ENCODE peak calls at places on chromosomes 2 and 18, in six cellular contexts. B is GM23338, P is heart left ventricle, N is thoracic aorta, T is GM23248, H is breast epithelium. C is an unnamed sample. For H3K4me1 and H3K36me3, the result is how much of the 10 kb centered on the place peaks cover.

GRCh38 chr2:134671498-134671897 is 47.3 kb downstream of the TMEM163 start:
- DNase-seq in B (peak), P (no peak), N (no peak), T (no peak), H (no peak), C (no peak)

GRCh38 chr2:239230318-239231052 is 170.3 kb downstream of the HDAC4 start:
- DNase-seq in B (no peak), P (no peak), N (no peak), T (no peak), H (peak), C (peak)

GRCh38 chr2:2892378-2892777 is 485.2 kb downstream of the EIPR1 start:
- DNase-seq in B (no peak), P (no peak), N (no peak), T (no peak), H (no peak), C (no peak)

GRCh38 chr2:207692206-207693065 is 19.0 kb upstream of the CCNYL1 start:
- DNase-seq in B (peak), P (no peak), N (no peak), T (peak), H (no peak), C (peak)

GRCh38 chr18:568731-569130 is 11.4 kb upstream of the CETN1 start:
- DNase-seq in B (no peak), P (no peak), N (no peak), T (no peak), H (peak), C (no peak)

GRCh38 chr2:235366847-235367246 is 127.0 kb upstream of the AGAP1 start:
- DNase-seq in B (no peak), P (no peak), N (no peak), T (no peak), H (no peak), C (no peak)

GRCh38 chr2:180559766-180560165 is 420.6 kb upstream of the UBE2E3 start:
- DNase-seq in B (no peak), P (no peak), N (no peak), T (no peak), H (no peak), C (no peak)

GRCh38 chr2:9285921-9286320 is 79.3 kb downstream of the ASAP2 start:
- DNase-seq in B (no peak), P (no peak), N (no peak), T (no peak), H (no peak), C (no peak)

GRCh38 chr2:2572393-2573204 is 241.5 kb upstream of the MYT1L start:
- DNase-seq in B (no peak), P (no peak), N (no peak), T (no peak), H (no peak), C (no peak)

GRCh38 chr2:49465157-49465831 is 311.0 kb upstream of the FSHR start:
- DNase-seq in B (no peak), P (no peak), N (no peak), T (no peak), H (no peak), C (no peak)

GRCh38 chr2:122180972-122181371 is 425.5 kb downstream of the TSN start:
- DNase-seq in B (no peak), P (no peak), N (no peak), T (peak), H (no peak), C (no peak)

GRCh38 chr2:73896362-73897239 is 3.8 kb downstream of the ACTG2 start:
- DNase-seq in B (peak), P (no peak), N (no peak), T (peak), H (peak), C (peak)

GRCh38 chr2:11726384-11726783 is 20.0 kb upstream of the LPIN1 start:
- DNase-seq in B (no peak), P (no peak), N (no peak), T (no peak), H (peak), C (no peak)

GRCh38 chr2:100902833-100903405 is 83.0 kb downstream of the NPAS2 start:
- DNase-seq in B (no peak), P (no peak), N (no peak), T (peak), H (no peak), C (no peak)

GRCh38 chr2:240423788-240424191 is 11.7 kb upstream of the GPC1 start:
- DNase-seq in B (no peak), P (peak), N (no peak), T (no peak), H (no peak), C (no peak)

GRCh38 chr18:75249672-75250470 is 39.3 kb downstream of the TSHZ1 start:
- DNase-seq in B (no peak), P (no peak), N (no peak), T (no peak), H (no peak), C (no peak)

GRCh38 chr18:12828116-12829051 is 55.7 kb downstream of the PTPN2 start:
- DNase-seq in B (no peak), P (no peak), N (no peak), T (no peak), H (no peak), C (no peak)

GRCh38 chr2:147045113-147045512 is 799.7 kb upstream of the ACVR2A start:
- DNase-seq in B (peak), P (no peak), N (no peak), T (peak), H (no peak), C (no peak)

GRCh38 chr2:55090702-55091101 is 40.5 kb upstream of the RTN4 start:
- DNase-seq in B (no peak), P (no peak), N (no peak), T (peak), H (no peak), C (no peak)

GRCh38 chr2:55779459-55780421 is 86.1 kb upstream of the PNPT1 start:
- DNase-seq in B (no peak), P (no peak), N (no peak), T (peak), H (peak), C (no peak)

GRCh38 chr18:3055201-3055600 is 42.3 kb upstream of the LPIN2 start:
- DNase-seq in B (no peak), P (no peak), N (no peak), T (no peak), H (no peak), C (no peak)

GRCh38 chr2:13193075-13193474 is 476.3 kb downstream of the TRIB2 start:
- DNase-seq in B (peak), P (no peak), N (no peak), T (no peak), H (no peak), C (no peak)

GRCh38 chr2:109046925-109047508 is 58.0 kb upstream of the EDAR start:
- DNase-seq in B (no peak), P (no peak), N (no peak), T (no peak), H (no peak), C (no peak)

GRCh38 chr2:100004959-100005387 is 137.4 kb downstream of the AFF3 start:
- DNase-seq in B (no peak), P (no peak), N (no peak), T (no peak), H (no peak), C (no peak)

GRCh38 chr2:135916232-135916631 is 40.0 kb upstream of the MCM6 start:
- DNase-seq in B (peak), P (no peak), N (no peak), T (peak), H (no peak), C (peak)

GRCh38 chr2:18987592-18988073 is 370.8 kb downstream of the OSR1 start:
- DNase-seq in B (no peak), P (peak), N (peak), T (peak), H (peak), C (no peak)

GRCh38 chr2:149290662-149291061 is 39.7 kb upstream of the LYPD6 start:
- DNase-seq in B (peak), P (no peak), N (no peak), T (no peak), H (no peak), C (no peak)

GRCh38 chr2:141259683-141260082 is 871.1 kb downstream of the LRP1B start:
- DNase-seq in B (no peak), P (no peak), N (no peak), T (no peak), H (no peak), C (no peak)

GRCh38 chr18:52228158-52228557 is 111.8 kb upstream of the DCC start:
- DNase-seq in B (peak), P (no peak), N (no peak), T (no peak), H (no peak), C (no peak)

GRCh38 chr2:174745142-174745541 is 19.1 kb downstream of the CHRNA1 start:
- DNase-seq in B (no peak), P (no peak), N (no peak), T (no peak), H (no peak), C (no peak)

GRCh38 chr18:78240867-78241266 is 738.8 kb upstream of the SALL3 start:
- DNase-seq in B (no peak), P (no peak), N (no peak), T (no peak), H (no peak), C (no peak)

GRCh38 chr2:210288376-210288775 is 26.6 kb downstream of the MYL1 start:
- DNase-seq in B (no peak), P (no peak), N (no peak), T (no peak), H (no peak), C (no peak)

GRCh38 chr18:22346342-22346967 is 71.3 kb downstream of the CTAGE1 start:
- DNase-seq in B (no peak), P (no peak), N (peak), T (peak), H (no peak), C (peak)
- H3K27ac ChIP-seq in B (no peak), P (peak), N (peak), T (peak), H (peak), C (peak)

GRCh38 chr18:58119819-58120218 is 75.8 kb downstream of the NEDD4L start:
- DNase-seq in B (no peak), P (no peak), N (no peak), T (no peak), H (no peak), C (no peak)

GRCh38 chr18:58118510-58118909 is 74.5 kb downstream of the NEDD4L start:
- DNase-seq in B (no peak), P (no peak), N (no peak), T (no peak), H (no peak), C (no peak)

GRCh38 chr18:58114766-58115165 is 70.7 kb downstream of the NEDD4L start:
- DNase-seq in B (no peak), P (no peak), N (no peak), T (no peak), H (no peak), C (no peak)

GRCh38 chr18:58117685-58118403 is 73.8 kb downstream of the NEDD4L start:
- DNase-seq in B (no peak), P (no peak), N (no peak), T (peak), H (no peak), C (no peak)

DNA sequence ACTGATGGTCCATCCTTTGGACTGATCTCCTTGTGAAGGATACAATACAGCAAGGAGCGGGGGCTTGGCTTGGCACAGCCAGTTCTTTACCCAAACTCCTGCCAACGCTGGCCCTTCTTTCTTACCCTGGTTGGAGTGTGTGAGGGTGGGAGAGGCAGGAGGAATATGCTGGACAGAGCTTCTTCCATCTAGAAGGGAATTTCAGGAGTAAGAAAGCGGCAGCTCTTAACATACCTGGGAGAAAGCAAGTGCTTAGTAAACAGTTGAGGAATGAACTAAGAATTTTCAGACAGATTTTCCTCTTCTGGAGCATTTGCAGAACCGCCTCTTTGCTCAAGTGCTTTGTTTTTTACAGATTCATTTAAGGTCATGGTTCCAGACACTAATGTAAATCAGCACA is 72.8 kb downstream of the NEDD4L start:
- DNase-seq in B (no peak), P (no peak), N (no peak), T (no peak), H (no peak), C (no peak)
- H3K4me1 ChIP-seq in B (under half), P (under half), N (under half), T (under half), H (under half), C (under half)

GRCh38 chr2:28404086-28404485 is 11.4 kb downstream of the FOSL2 start:
- DNase-seq in B (no peak), P (no peak), N (no peak), T (no peak), H (no peak), C (no peak)
- H3K36me3 ChIP-seq in B (under half), P (half or more), N (half or more), T (half or more), H (under half), C (under half)

GRCh38 chr2:200787351-200788128 is 24.2 kb upstream of the BZW1 start:
- DNase-seq in B (no peak), P (no peak), N (no peak), T (peak), H (no peak), C (no peak)
- H3K27ac ChIP-seq in B (no peak), P (no peak), N (peak), T (peak), H (no peak), C (no peak)

GRCh38 chr2:27075219-27075871 is 3.1 kb upstream of the EMILIN1 start:
- DNase-seq in B (no peak), P (peak), N (no peak), T (no peak), H (no peak), C (peak)
- H3K4me1 ChIP-seq in B (under half), P (under half), N (under half), T (under half), H (under half), C (under half)